ENCODE peak calls at places on chromosomes 6 and 20, in four cellular contexts. D is esophagus squamous epithelium, O is mesenchymal stem cell, M is ovary. I is an unnamed sample. For H3K4me1, the result is how much of the 10 kb centered on the place peaks cover.

GRCh38 chr6:14734416-14735340 is 511.2 kb upstream of the JARID2 start:
- DNase-seq in O (peak), D (no peak), M (no peak), I (no peak)

GRCh38 chr6:14012313-14013036 is 87.7 kb downstream of the RNF182 start:
- DNase-seq in O (no peak), D (no peak), M (no peak), I (no peak)

GRCh38 chr6:90220273-90220672 is 76.4 kb downstream of the BACH2 start:
- DNase-seq in O (no peak), D (no peak), M (no peak), I (no peak)

GRCh38 chr6:15948930-15949900 is 179.7 kb upstream of the MYLIP start:
- DNase-seq in O (peak), D (no peak), M (no peak), I (no peak)

GRCh38 chr20:53735536-53736050 is 142.0 kb upstream of the ZNF217 start:
- DNase-seq in O (peak), M (no peak), D (no peak), I (no peak)

GRCh38 chr6:92110390-92110789 is 1309.0 kb downstream of the EPHA7 start:
- DNase-seq in M (no peak), O (no peak), D (no peak), I (no peak)

GRCh38 chr6:562052-562676 is 94.7 kb downstream of the HUS1B start:
- DNase-seq in D (no peak), O (no peak), M (peak), I (no peak)

GRCh38 chr6:16286151-16286522 is 47.8 kb downstream of the GMPR start:
- DNase-seq in M (no peak), O (peak), D (no peak), I (no peak)

GRCh38 chr6:134047673-134048072 is 4.8 kb downstream of the SLC2A12 start:
- DNase-seq in D (no peak), M (no peak), O (no peak), I (peak)

GRCh38 chr20:17650301-17650761 is 31.7 kb downstream of the RRBP1 start:
- DNase-seq in M (peak), D (no peak), O (no peak), I (peak)

GRCh38 chr6:11482616-11483015 is 54.9 kb upstream of the TMEM170B start:
- DNase-seq in M (no peak), O (peak), D (no peak), I (no peak)

GRCh38 chr6:14353263-14353662 is 235.7 kb downstream of the CD83 start:
- DNase-seq in D (no peak), O (no peak), M (no peak), I (no peak)

GRCh38 chr6:75196051-75196743 is 9.7 kb downstream of the COL12A1 start:
- DNase-seq in O (peak), D (no peak), M (no peak), I (no peak)

GRCh38 chr6:149196091-149196490 is 121.4 kb upstream of the TAB2 start:
- DNase-seq in D (no peak), M (no peak), O (no peak), I (no peak)

GRCh38 chr20:38888059-38888831 is 38.0 kb upstream of the FAM83D start:
- DNase-seq in D (no peak), O (no peak), M (no peak), I (no peak)

GRCh38 chr6:26240157-26240980 is 124.6 kb upstream of the BTN3A2 start:
- DNase-seq in D (no peak), M (no peak), O (peak), I (peak)

GRCh38 chr6:91243436-91243835 is 656.6 kb upstream of the MAP3K7 start:
- DNase-seq in M (no peak), D (no peak), O (no peak), I (no peak)

GRCh38 chr6:123655520-123656306 is 19.0 kb upstream of the TRDN start:
- DNase-seq in O (peak), M (no peak), D (no peak), I (no peak)

GRCh38 chr20:20480689-20481088 is 112.8 kb downstream of the INSM1 start:
- DNase-seq in M (no peak), D (no peak), O (peak), I (no peak)

DNA sequence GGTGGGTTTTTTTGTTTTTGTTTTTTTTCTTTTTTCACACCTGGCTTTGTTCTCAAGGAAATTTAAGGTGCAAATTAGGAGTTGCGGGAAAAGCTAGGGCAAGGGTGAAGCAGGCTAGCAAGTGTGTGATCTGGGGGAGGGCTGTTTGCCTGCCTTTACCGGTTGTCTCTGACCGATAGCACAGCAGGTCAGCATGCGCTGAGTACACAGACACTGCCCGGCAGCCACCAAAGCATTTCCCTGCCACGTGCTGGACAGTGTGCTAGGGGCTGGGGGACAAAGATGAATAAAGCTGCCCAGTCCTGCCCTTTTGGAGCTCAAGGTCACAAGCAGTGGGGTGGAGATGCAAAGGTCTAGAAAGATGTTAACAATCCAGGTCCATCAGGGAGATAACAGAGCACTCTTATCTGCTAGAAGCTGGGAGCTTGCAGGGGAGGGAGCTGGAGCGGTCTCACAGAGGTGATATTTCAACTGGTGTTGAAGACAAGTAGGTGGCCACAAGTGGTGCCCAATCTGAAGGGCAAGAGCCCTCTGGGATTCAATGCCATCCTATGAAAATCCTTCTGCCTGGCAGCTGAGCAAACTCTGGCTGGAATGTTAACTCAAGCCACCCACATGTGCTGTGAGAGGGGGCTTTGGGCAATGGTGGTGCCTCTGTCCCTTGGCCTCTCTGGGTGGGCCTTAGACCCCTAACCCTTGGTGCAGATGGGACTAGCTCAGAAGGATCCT is 24.5 kb downstream of the TTBK1 start:
- DNase-seq in O (no peak), M (no peak), D (no peak), I (no peak)
- H3K27ac ChIP-seq in O (no peak), M (no peak), D (peak), I (no peak)

GRCh38 chr6:1871936-1872335 is 262.2 kb downstream of the FOXC1 start:
- DNase-seq in M (peak), D (no peak), O (peak), I (peak)

GRCh38 chr6:1870902-1871301 is 261.2 kb downstream of the FOXC1 start:
- DNase-seq in M (no peak), D (no peak), O (no peak), I (no peak)

GRCh38 chr6:1869766-1870165 is 260.1 kb downstream of the FOXC1 start:
- DNase-seq in D (no peak), O (no peak), M (no peak), I (no peak)

GRCh38 chr6:1868561-1869261 is 259.0 kb downstream of the FOXC1 start:
- DNase-seq in M (no peak), D (no peak), O (no peak), I (no peak)

DNA sequence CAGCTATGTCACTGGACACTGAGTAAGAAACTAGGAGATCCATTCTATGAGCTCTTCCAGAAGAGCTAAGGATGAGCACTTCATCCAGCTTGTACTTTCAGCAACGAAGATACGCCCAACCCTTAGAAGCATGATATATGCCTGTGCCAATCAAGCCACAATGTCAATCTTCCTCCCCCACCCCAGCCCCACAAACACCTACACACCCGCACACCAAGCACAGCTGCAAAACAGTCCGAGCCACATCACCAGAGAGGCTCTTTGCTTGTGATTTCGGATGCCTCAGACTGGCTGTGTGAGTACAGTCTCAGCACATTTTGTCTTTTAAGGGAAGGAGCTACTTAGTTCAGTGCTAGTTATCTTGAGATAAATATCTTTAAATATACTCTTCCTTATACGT is 260.6 kb downstream of the FOXC1 start:
- DNase-seq in D (no peak), M (no peak), O (no peak), I (no peak)
- H3K4me3 ChIP-seq in D (no peak), M (no peak), O (no peak), I (no peak)

DNA sequence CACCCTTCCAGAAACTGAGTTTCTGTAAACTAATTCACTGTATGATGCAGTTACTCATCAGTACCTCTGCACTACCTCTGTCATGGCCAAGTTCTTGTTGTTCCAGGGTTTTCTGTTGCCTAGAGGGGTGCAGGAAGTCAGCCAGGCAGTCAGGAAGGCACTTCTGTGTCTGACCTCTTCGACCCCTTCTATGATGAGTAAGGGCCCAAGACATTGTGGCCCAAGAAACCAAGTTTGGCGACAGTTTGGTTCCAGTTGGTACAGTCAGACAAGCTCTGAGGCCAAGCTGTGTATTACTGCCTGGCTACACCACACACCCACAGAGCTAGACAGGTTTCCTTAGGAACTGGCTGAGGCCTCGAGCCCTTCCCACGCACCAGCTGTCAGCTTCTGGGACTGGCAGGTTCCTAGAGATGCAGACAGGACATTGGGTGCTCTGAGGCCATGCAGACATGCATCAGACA is 41.2 kb downstream of the TRAF3IP2 start:
- DNase-seq in O (peak), M (no peak), D (no peak), I (peak)
- H3K4me1 ChIP-seq in O (under half), M (under half), D (under half), I (under half)

GRCh38 chr6:161273356-161273751 is 507 bp downstream of the AGPAT4 start:
- DNase-seq in M (no peak), O (peak), D (no peak), I (peak)
- H3K27ac ChIP-seq in M (no peak), O (no peak), D (peak), I (no peak)

GRCh38 chr6:46104209-46104608 is 25.6 kb upstream of the ENPP4 start:
- DNase-seq in D (no peak), O (no peak), M (no peak), I (no peak)
- H3K4me3 ChIP-seq in D (no peak), O (no peak), M (no peak), I (no peak)

GRCh38 chr6:7249391-7249790 is 63.6 kb downstream of the SSR1 start:
- DNase-seq in M (no peak), O (no peak), D (no peak), I (no peak)
- H3K4me1 ChIP-seq in M (under half), O (under half), D (under half), I (under half)